ENCODE peak calls at places on chromosomes 7 and 10, in six cellular contexts. G, W, B, C, M and X are unnamed samples. For H3K9me3 and H3K36me3, the result is how much of the 10 kb centered on the place peaks cover.

GRCh38 chr7:2982831-2983230 is 60.8 kb downstream of the CARD11 start:
- DNase-seq in G (no peak), W (no peak), B (no peak), C (no peak), M (no peak), X (no peak)

GRCh38 chr7:91348686-91349085 is 84.5 kb downstream of the FZD1 start:
- DNase-seq in G (peak), W (no peak), B (no peak), C (no peak), M (peak), X (no peak)

GRCh38 chr10:112958275-112958995 is 8.4 kb downstream of the TCF7L2 start:
- DNase-seq in G (peak), W (no peak), B (no peak), C (no peak), M (peak), X (no peak)

GRCh38 chr10:1410469-1411395 is 326.6 kb downstream of the ADARB2 start:
- DNase-seq in G (no peak), W (no peak), B (no peak), C (no peak), M (no peak), X (no peak)

GRCh38 chr10:59057350-59057749 is 119.1 kb upstream of the PHYHIPL start:
- DNase-seq in G (no peak), W (no peak), B (no peak), C (peak), M (no peak), X (peak)

GRCh38 chr7:69762821-69763352 is 164.6 kb downstream of the AUTS2 start:
- DNase-seq in G (no peak), W (no peak), B (no peak), C (no peak), M (no peak), X (no peak)

GRCh38 chr10:48253970-48254657 is 20.4 kb downstream of the FRMPD2 start:
- DNase-seq in G (no peak), W (no peak), B (no peak), C (no peak), M (peak), X (peak)

GRCh38 chr10:114282526-114282925 is 43.5 kb downstream of the VWA2 start:
- DNase-seq in G (no peak), W (no peak), B (no peak), C (no peak), M (no peak), X (no peak)

GRCh38 chr7:90797596-90797995 is 201.5 kb downstream of the CDK14 start:
- DNase-seq in G (peak), W (no peak), B (no peak), C (no peak), M (peak), X (no peak)

GRCh38 chr7:1046722-1047679 is 2.7 kb downstream of the GPR146 start:
- DNase-seq in G (no peak), W (no peak), B (no peak), C (no peak), M (no peak), X (no peak)

GRCh38 chr7:32093415-32094408 is 23.5 kb upstream of the PDE1C start:
- DNase-seq in G (peak), W (peak), B (peak), C (no peak), M (peak), X (peak)

GRCh38 chr10:124003070-124003419 is 90.4 kb downstream of the CHST15 start:
- DNase-seq in G (no peak), W (no peak), B (no peak), C (no peak), M (no peak), X (no peak)

GRCh38 chr10:88110822-88111221 is 247.4 kb downstream of the PTEN start:
- DNase-seq in G (peak), W (no peak), B (no peak), C (no peak), M (no peak), X (no peak)

GRCh38 chr10:131257027-131257426 is 54.5 kb downstream of the TCERG1L start:
- DNase-seq in G (no peak), W (no peak), B (no peak), C (no peak), M (no peak), X (no peak)
- H3K9me3 ChIP-seq in G (half or more), W (under half), B (under half), C (under half), M (under half), X (under half)

GRCh38 chr7:7971308-7972040 is 2.9 kb downstream of the GLCCI1 start:
- DNase-seq in G (no peak), W (no peak), B (no peak), C (no peak), M (no peak), X (no peak)
- H3K4me3 ChIP-seq in G (peak), W (no peak), B (peak), C (peak), M (peak), X (no peak)

GRCh38 chr10:103720964-103721335 is 134.4 kb downstream of the SH3PXD2A start:
- DNase-seq in G (no peak), W (no peak), B (no peak), C (no peak), M (no peak), X (no peak)

GRCh38 chr10:103719036-103719435 is 136.3 kb downstream of the SH3PXD2A start:
- DNase-seq in G (no peak), W (no peak), B (no peak), C (no peak), M (no peak), X (no peak)

GRCh38 chr10:103718247-103718620 is 137.1 kb downstream of the SH3PXD2A start:
- DNase-seq in G (no peak), W (no peak), B (no peak), C (no peak), M (no peak), X (no peak)

GRCh38 chr10:103722632-103723031 is 132.7 kb downstream of the SH3PXD2A start:
- DNase-seq in G (no peak), W (no peak), B (no peak), C (no peak), M (no peak), X (no peak)

DNA sequence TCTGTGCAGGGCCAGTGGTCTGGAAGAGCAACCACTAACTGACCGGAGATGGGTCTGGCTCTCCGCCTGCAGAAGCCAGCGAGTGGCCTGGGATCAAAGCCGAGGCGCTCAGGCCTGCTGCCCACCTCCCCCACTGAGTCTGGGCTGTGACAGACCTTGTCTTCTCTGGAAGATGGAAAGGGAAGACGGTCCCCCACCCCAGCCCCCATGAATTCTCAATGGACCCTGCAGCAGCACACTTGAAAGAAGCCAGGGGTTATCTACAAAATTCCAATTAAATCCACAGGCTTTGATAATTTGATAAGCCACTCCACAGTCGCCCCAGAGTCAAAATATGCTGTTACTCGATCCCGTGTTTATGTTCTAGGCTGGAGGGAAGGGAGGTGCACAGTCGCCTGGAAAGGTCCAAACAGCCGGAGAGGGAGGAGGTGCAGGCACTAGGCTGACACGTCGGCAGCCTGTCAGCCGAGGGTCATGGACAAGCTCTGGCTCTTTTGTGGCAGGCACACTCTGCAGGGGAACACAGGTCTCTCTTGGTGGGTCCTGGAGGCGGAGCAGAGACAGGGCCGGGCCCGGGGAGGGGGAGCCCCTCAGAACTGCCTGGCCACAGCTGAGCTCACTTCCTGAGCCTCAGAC is 134.9 kb downstream of the SH3PXD2A start:
- DNase-seq in G (peak), W (no peak), B (no peak), C (no peak), M (no peak), X (no peak)
- H3K36me3 ChIP-seq in G (under half), W (under half), B (under half), C (under half), M (under half), X (under half)

GRCh38 chr7:100066953-100067352 is 14.6 kb downstream of the ZNF3 start:
- DNase-seq in G (no peak), W (no peak), B (no peak), C (no peak), M (no peak), X (no peak)

GRCh38 chr7:100071018-100071723 is 10.4 kb downstream of the ZNF3 start:
- DNase-seq in G (no peak), W (no peak), B (no peak), C (no peak), M (no peak), X (no peak)

GRCh38 chr7:100072462-100072861 is 9.1 kb downstream of the ZNF3 start:
- DNase-seq in G (no peak), W (no peak), B (no peak), C (no peak), M (no peak), X (no peak)

GRCh38 chr7:100065452-100066186 is 15.9 kb downstream of the ZNF3 start:
- DNase-seq in G (peak), W (no peak), B (no peak), C (no peak), M (peak), X (no peak)

GRCh38 chr7:100069991-100070390 is 11.5 kb downstream of the ZNF3 start:
- DNase-seq in G (no peak), W (no peak), B (no peak), C (no peak), M (no peak), X (no peak)
- H3K9me3 ChIP-seq in G (half or more), W (under half), B (under half), C (under half), M (half or more), X (under half)

GRCh38 chr7:93921607-93922446 is at the start of gene GNG11:
- DNase-seq in G (peak), W (peak), B (peak), C (peak), M (peak), X (peak)
- H3K4me3 ChIP-seq in G (peak), W (peak), B (peak), C (peak), M (peak), X (peak)